ENCODE peak calls at places on chromosome 7, in five cellular contexts. One of them, this sample, is unnamed.

GRCh38 chr7:101093907-101094306 is 8.6 kb downstream of the TRIM56 start:
- DNase-seq in fibroblast of villous mesenchyme: peak; percentile 76
- DNase-seq in upper lobe of right lung: no peak
- DNase-seq in H7: no peak
- DNase-seq in fibroblast of mammary gland: peak; percentile 84
- DNase-seq in this sample: no peak

GRCh38 chr7:116565981-116566380 is 41.1 kb downstream of the CAV1 start:
- DNase-seq in fibroblast of villous mesenchyme: no peak
- DNase-seq in upper lobe of right lung: no peak
- DNase-seq in H7: no peak
- DNase-seq in fibroblast of mammary gland: no peak
- DNase-seq in this sample: no peak

GRCh38 chr7:146937836-146938235 is 821.2 kb downstream of the CNTNAP2 start:
- DNase-seq in fibroblast of villous mesenchyme: no peak
- DNase-seq in upper lobe of right lung: no peak
- DNase-seq in H7: no peak
- DNase-seq in fibroblast of mammary gland: no peak
- DNase-seq in this sample: no peak

GRCh38 chr7:132386249-132386681 is 190.0 kb downstream of the PLXNA4 start:
- DNase-seq in fibroblast of villous mesenchyme: no peak
- DNase-seq in upper lobe of right lung: no peak
- DNase-seq in H7: no peak
- DNase-seq in fibroblast of mammary gland: no peak
- DNase-seq in this sample: no peak

GRCh38 chr7:16785316-16785715 is 19.5 kb downstream of the AGR2 start:
- DNase-seq in fibroblast of villous mesenchyme: no peak
- DNase-seq in upper lobe of right lung: no peak
- DNase-seq in H7: no peak
- DNase-seq in fibroblast of mammary gland: no peak
- DNase-seq in this sample: no peak

GRCh38 chr7:123410273-123410928 is 124.0 kb downstream of the IQUB start:
- DNase-seq in fibroblast of villous mesenchyme: peak; percentile 70
- DNase-seq in upper lobe of right lung: no peak
- DNase-seq in H7: no peak
- DNase-seq in fibroblast of mammary gland: peak; percentile 81
- DNase-seq in this sample: no peak

GRCh38 chr7:31788445-31788844 is 101.4 kb downstream of the PPP1R17 start:
- DNase-seq in fibroblast of villous mesenchyme: no peak
- DNase-seq in upper lobe of right lung: no peak
- DNase-seq in H7: no peak
- DNase-seq in fibroblast of mammary gland: no peak
- DNase-seq in this sample: no peak

GRCh38 chr7:100367676-100368613 is 5.3 kb upstream of the PILRA start:
- DNase-seq in fibroblast of villous mesenchyme: no peak
- DNase-seq in upper lobe of right lung: peak; percentile 66
- DNase-seq in H7: no peak
- DNase-seq in fibroblast of mammary gland: no peak
- DNase-seq in this sample: peak; percentile 87

GRCh38 chr7:48665361-48666135 is 258.8 kb upstream of the CDC14C start:
- DNase-seq in fibroblast of villous mesenchyme: no peak
- DNase-seq in upper lobe of right lung: no peak
- DNase-seq in H7: no peak
- DNase-seq in fibroblast of mammary gland: no peak
- DNase-seq in this sample: no peak

GRCh38 chr7:133535308-133535707 is 282.4 kb downstream of the EXOC4 start:
- DNase-seq in fibroblast of villous mesenchyme: peak; percentile 64
- DNase-seq in upper lobe of right lung: no peak
- DNase-seq in H7: no peak
- DNase-seq in fibroblast of mammary gland: no peak
- DNase-seq in this sample: no peak

GRCh38 chr7:124009321-124009720 is 23.5 kb downstream of the TMEM229A start:
- DNase-seq in fibroblast of villous mesenchyme: no peak
- DNase-seq in upper lobe of right lung: no peak
- DNase-seq in H7: no peak
- DNase-seq in fibroblast of mammary gland: no peak
- DNase-seq in this sample: no peak

GRCh38 chr7:47513741-47514241 is 68.1 kb downstream of the TNS3 start:
- DNase-seq in fibroblast of villous mesenchyme: peak; percentile 97
- DNase-seq in upper lobe of right lung: no peak
- DNase-seq in H7: no peak
- DNase-seq in fibroblast of mammary gland: peak; percentile 73
- DNase-seq in this sample: no peak

GRCh38 chr7:159117366-159118219 is 27.1 kb downstream of the VIPR2 start:
- DNase-seq in fibroblast of villous mesenchyme: no peak
- DNase-seq in upper lobe of right lung: peak; percentile 49
- DNase-seq in H7: no peak
- DNase-seq in fibroblast of mammary gland: no peak
- DNase-seq in this sample: no peak

GRCh38 chr7:103307487-103308231 is 10.4 kb downstream of the PMPCB start:
- DNase-seq in fibroblast of villous mesenchyme: no peak
- DNase-seq in upper lobe of right lung: no peak
- DNase-seq in H7: no peak
- DNase-seq in fibroblast of mammary gland: no peak
- DNase-seq in this sample: no peak

GRCh38 chr7:3955751-3956696 is 655.0 kb downstream of the SDK1 start:
- DNase-seq in fibroblast of villous mesenchyme: peak; percentile 8
- DNase-seq in upper lobe of right lung: no peak
- DNase-seq in H7: no peak
- DNase-seq in fibroblast of mammary gland: no peak
- DNase-seq in this sample: peak; percentile 55

GRCh38 chr7:66013938-66014337 is 31.9 kb upstream of the GUSB start:
- DNase-seq in fibroblast of villous mesenchyme: peak; percentile 78
- DNase-seq in upper lobe of right lung: peak; percentile 68
- DNase-seq in H7: peak; percentile 33
- DNase-seq in fibroblast of mammary gland: peak; percentile 46
- DNase-seq in this sample: no peak

GRCh38 chr7:112131016-112131415 is 75.2 kb downstream of the DOCK4 start:
- DNase-seq in fibroblast of villous mesenchyme: no peak
- DNase-seq in upper lobe of right lung: no peak
- DNase-seq in H7: no peak
- DNase-seq in fibroblast of mammary gland: no peak
- DNase-seq in this sample: no peak

GRCh38 chr7:155645652-155646051 is 1.2 kb downstream of the RBM33 start:
- DNase-seq in fibroblast of villous mesenchyme: peak; percentile 3
- DNase-seq in upper lobe of right lung: no peak
- DNase-seq in H7: no peak
- DNase-seq in fibroblast of mammary gland: no peak
- DNase-seq in this sample: no peak

GRCh38 chr7:155647734-155648133 is 3.3 kb downstream of the RBM33 start:
- DNase-seq in fibroblast of villous mesenchyme: peak; percentile 6
- DNase-seq in upper lobe of right lung: no peak
- DNase-seq in H7: no peak
- DNase-seq in fibroblast of mammary gland: no peak
- DNase-seq in this sample: no peak

GRCh38 chr7:155644971-155645509 is 579 bp downstream of the RBM33 start:
- DNase-seq in fibroblast of villous mesenchyme: peak; percentile 36
- DNase-seq in upper lobe of right lung: peak; percentile 73
- DNase-seq in H7: no peak
- DNase-seq in fibroblast of mammary gland: peak; percentile 32
- DNase-seq in this sample: peak; percentile 63

GRCh38 chr7:155647302-155647701 is 2.8 kb downstream of the RBM33 start:
- DNase-seq in fibroblast of villous mesenchyme: no peak
- DNase-seq in upper lobe of right lung: no peak
- DNase-seq in H7: no peak
- DNase-seq in fibroblast of mammary gland: no peak
- DNase-seq in this sample: no peak

DNA sequence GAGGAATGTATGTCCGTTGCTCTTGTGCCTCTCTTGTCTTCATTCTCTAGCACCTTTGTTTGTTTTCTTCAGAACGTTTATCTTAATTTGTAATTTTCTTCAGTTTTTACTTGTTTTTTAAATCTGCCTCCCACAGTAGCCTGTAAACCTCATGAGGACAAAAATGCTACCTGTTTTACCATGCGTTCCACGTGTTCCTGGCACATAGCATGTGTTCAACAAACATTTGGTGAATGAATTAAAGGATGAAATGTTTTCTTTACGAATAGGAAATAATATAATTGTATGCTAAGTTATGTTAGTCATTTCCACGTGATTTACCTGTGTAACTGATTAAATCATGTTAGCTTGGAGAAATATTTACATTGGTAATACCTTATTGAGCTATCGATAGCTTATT is 2.2 kb downstream of the RBM33 start:
- DNase-seq in fibroblast of villous mesenchyme: no peak
- DNase-seq in upper lobe of right lung: no peak
- DNase-seq in H7: no peak
- DNase-seq in fibroblast of mammary gland: no peak
- DNase-seq in this sample: no peak
- H3K4me3 ChIP-seq in fibroblast of villous mesenchyme: peak overlapping the region; percentile 80
- H3K4me3 ChIP-seq in upper lobe of right lung: no peak overlapping the region
- H3K4me3 ChIP-seq in H7: no peak overlapping the region
- H3K4me3 ChIP-seq in fibroblast of mammary gland: no peak overlapping the region
- H3K4me3 ChIP-seq in this sample: no peak overlapping the region

GRCh38 chr7:85341973-85342372 is 155.1 kb upstream of the SEMA3D start:
- DNase-seq in fibroblast of villous mesenchyme: no peak
- DNase-seq in upper lobe of right lung: no peak
- DNase-seq in H7: no peak
- DNase-seq in fibroblast of mammary gland: no peak
- DNase-seq in this sample: no peak
- H3K4me3 ChIP-seq in fibroblast of villous mesenchyme: no peak overlapping the region
- H3K4me3 ChIP-seq in upper lobe of right lung: no peak overlapping the region
- H3K4me3 ChIP-seq in H7: no peak overlapping the region
- H3K4me3 ChIP-seq in fibroblast of mammary gland: no peak overlapping the region
- H3K4me3 ChIP-seq in this sample: no peak overlapping the region

DNA sequence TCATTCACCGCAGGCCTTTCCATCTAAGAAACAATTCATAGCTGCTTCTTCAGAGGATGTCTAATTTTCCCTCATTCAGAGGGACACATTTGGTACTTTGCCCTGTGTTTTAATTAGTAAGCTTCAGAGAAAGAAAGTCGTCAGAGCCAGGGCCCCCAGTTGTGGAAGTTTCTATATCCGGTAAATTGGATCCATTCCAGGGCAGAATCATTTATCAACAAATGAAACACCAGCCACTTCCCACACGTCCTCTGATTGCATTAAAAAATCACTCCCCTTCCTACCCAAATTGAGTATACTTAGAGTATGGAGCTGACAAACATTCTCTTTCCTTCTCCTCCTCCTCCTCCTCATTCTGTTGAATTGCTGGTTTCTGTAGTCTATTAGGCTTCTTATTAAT is 205.7 kb upstream of the HDAC9 start:
- DNase-seq in fibroblast of villous mesenchyme: no peak
- DNase-seq in upper lobe of right lung: no peak
- DNase-seq in H7: no peak
- DNase-seq in fibroblast of mammary gland: no peak
- DNase-seq in this sample: no peak
- H3K4me3 ChIP-seq in fibroblast of villous mesenchyme: no peak overlapping the region
- H3K4me3 ChIP-seq in upper lobe of right lung: peak overlapping the region; percentile 38
- H3K4me3 ChIP-seq in H7: no peak overlapping the region
- H3K4me3 ChIP-seq in fibroblast of mammary gland: no peak overlapping the region
- H3K4me3 ChIP-seq in this sample: no peak overlapping the region

DNA sequence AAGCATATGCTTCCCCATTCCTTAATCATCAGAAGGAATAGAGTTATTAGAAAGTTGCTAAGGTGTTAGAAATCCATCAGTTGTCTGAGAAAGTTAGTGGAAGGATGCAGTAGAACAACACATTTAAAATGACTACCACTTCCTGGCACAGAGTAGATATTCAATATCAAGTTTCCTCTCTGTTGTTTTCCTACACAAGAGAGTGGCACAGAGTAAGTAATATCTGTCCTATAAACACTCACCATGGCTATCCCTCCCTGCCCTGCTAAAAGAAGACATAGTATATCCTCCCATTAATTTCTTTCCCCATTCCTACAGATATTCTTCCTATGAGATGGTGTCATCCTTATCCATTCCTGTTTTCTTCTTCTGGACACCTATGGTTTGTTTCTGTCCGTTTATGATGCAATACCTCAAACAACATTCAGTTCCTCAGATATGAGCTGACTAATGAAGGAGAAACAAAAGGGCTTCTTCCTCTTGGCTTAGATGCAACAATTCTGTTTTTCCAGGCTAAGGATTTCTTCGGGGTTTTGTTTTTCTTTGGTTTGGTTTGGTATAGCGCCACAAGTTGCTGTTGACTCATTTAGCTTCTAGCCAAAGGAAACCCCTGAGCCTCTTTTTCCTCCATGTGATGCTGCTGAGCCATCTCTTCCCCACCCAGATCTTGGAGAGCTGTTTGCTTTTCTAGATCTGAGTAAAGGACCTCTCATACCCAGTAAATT is 32.9 kb upstream of the BPGM start:
- DNase-seq in fibroblast of villous mesenchyme: peak; percentile 86
- DNase-seq in upper lobe of right lung: no peak
- DNase-seq in H7: no peak
- DNase-seq in fibroblast of mammary gland: peak; percentile 99
- DNase-seq in this sample: no peak
- H3K4me3 ChIP-seq in fibroblast of villous mesenchyme: no peak overlapping the region
- H3K4me3 ChIP-seq in upper lobe of right lung: no peak overlapping the region
- H3K4me3 ChIP-seq in H7: no peak overlapping the region
- H3K4me3 ChIP-seq in fibroblast of mammary gland: no peak overlapping the region
- H3K4me3 ChIP-seq in this sample: no peak overlapping the region

GRCh38 chr7:27212587-27213149 is 12.8 kb upstream of the HOXA13 start:
- DNase-seq in fibroblast of villous mesenchyme: no peak
- DNase-seq in upper lobe of right lung: peak; percentile 40
- DNase-seq in H7: no peak
- DNase-seq in fibroblast of mammary gland: no peak
- DNase-seq in this sample: peak; percentile 36
- H3K4me3 ChIP-seq in fibroblast of villous mesenchyme: no peak overlapping the region
- H3K4me3 ChIP-seq in upper lobe of right lung: no peak overlapping the region
- H3K4me3 ChIP-seq in H7: no peak overlapping the region
- H3K4me3 ChIP-seq in fibroblast of mammary gland: no peak overlapping the region
- H3K4me3 ChIP-seq in this sample: no peak overlapping the region

GRCh38 chr7:23472974-23473847 is 2.9 kb upstream of the IGF2BP3 start:
- DNase-seq in fibroblast of villous mesenchyme: peak; percentile 61
- DNase-seq in upper lobe of right lung: no peak
- DNase-seq in H7: peak; percentile 37
- DNase-seq in fibroblast of mammary gland: no peak
- DNase-seq in this sample: no peak
- H3K4me3 ChIP-seq in fibroblast of villous mesenchyme: peak overlapping the region; percentile 81
- H3K4me3 ChIP-seq in upper lobe of right lung: no peak overlapping the region
- H3K4me3 ChIP-seq in H7: peak overlapping the region; percentile 84
- H3K4me3 ChIP-seq in fibroblast of mammary gland: peak overlapping the region; percentile 52
- H3K4me3 ChIP-seq in this sample: peak overlapping the region; percentile 49

DNA sequence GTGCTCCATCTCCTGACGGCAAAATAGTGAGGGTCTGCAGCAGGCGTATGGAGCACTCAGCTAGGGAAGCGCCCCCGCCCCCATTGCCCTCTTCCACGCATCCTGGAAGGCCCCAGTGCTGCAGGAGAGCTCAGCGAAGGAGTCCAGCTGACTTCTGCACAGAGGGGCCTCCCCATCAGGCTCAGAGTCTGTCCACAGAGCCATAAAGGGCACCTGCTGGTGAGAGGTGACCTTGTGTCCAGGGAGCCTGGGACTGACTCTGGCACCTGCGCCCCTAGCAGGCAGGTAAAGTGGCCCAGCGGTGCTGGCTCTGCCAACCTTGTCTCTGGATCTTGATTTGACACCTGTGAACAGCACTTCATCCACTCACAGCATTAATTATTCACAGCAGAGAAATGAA is 59.7 kb downstream of the VOPP1 start:
- DNase-seq in fibroblast of villous mesenchyme: no peak
- DNase-seq in upper lobe of right lung: no peak
- DNase-seq in H7: no peak
- DNase-seq in fibroblast of mammary gland: no peak
- DNase-seq in this sample: no peak
- H3K4me3 ChIP-seq in fibroblast of villous mesenchyme: no peak overlapping the region
- H3K4me3 ChIP-seq in upper lobe of right lung: no peak overlapping the region
- H3K4me3 ChIP-seq in H7: no peak overlapping the region
- H3K4me3 ChIP-seq in fibroblast of mammary gland: no peak overlapping the region
- H3K4me3 ChIP-seq in this sample: no peak overlapping the region

This sample was measured in Peyer's patch.